ENCODE peak calls at places on chromosomes 11 and 22, in six cellular contexts. One of them, this sample, is unnamed.

GRCh38 chr11:28114731-28115130 is 6.5 kb downstream of the METTL15 start:
- DNase-seq in activated CD8-positive, alpha-beta memory T cell treated with anti-CD3 and anti-CD28 coated beads for 48 hours: no peak
- DNase-seq in NCI-H1092 treated with DMSO at 0.1 percent for 48 hours: no peak
- DNase-seq in SW480: no peak
- DNase-seq in pulmonary artery endothelial cell: no peak
- DNase-seq in brain microvascular endothelial cell: no peak
- DNase-seq in this sample: no peak

GRCh38 chr11:1825785-1826451 is 8.9 kb upstream of the SYT8 start:
- DNase-seq in activated CD8-positive, alpha-beta memory T cell treated with anti-CD3 and anti-CD28 coated beads for 48 hours: no peak
- DNase-seq in NCI-H1092 treated with DMSO at 0.1 percent for 48 hours: no peak
- DNase-seq in SW480: no peak
- DNase-seq in pulmonary artery endothelial cell: no peak
- DNase-seq in brain microvascular endothelial cell: no peak
- DNase-seq in this sample: no peak

GRCh38 chr11:119236490-119236889 is 30.4 kb downstream of the CBL start:
- DNase-seq in activated CD8-positive, alpha-beta memory T cell treated with anti-CD3 and anti-CD28 coated beads for 48 hours: no peak
- DNase-seq in NCI-H1092 treated with DMSO at 0.1 percent for 48 hours: no peak
- DNase-seq in SW480: no peak
- DNase-seq in pulmonary artery endothelial cell: no peak
- DNase-seq in brain microvascular endothelial cell: no peak
- DNase-seq in this sample: no peak

GRCh38 chr11:60563553-60564235 is 48.5 kb downstream of the MS4A13 start:
- DNase-seq in activated CD8-positive, alpha-beta memory T cell treated with anti-CD3 and anti-CD28 coated beads for 48 hours: no peak
- DNase-seq in NCI-H1092 treated with DMSO at 0.1 percent for 48 hours: no peak
- DNase-seq in SW480: no peak
- DNase-seq in pulmonary artery endothelial cell: no peak
- DNase-seq in brain microvascular endothelial cell: no peak
- DNase-seq in this sample: no peak

GRCh38 chr11:124167852-124168251 is 15.3 kb upstream of the OR10D3 start:
- DNase-seq in activated CD8-positive, alpha-beta memory T cell treated with anti-CD3 and anti-CD28 coated beads for 48 hours: no peak
- DNase-seq in NCI-H1092 treated with DMSO at 0.1 percent for 48 hours: no peak
- DNase-seq in SW480: no peak
- DNase-seq in pulmonary artery endothelial cell: no peak
- DNase-seq in brain microvascular endothelial cell: no peak
- DNase-seq in this sample: no peak

GRCh38 chr11:73647459-73648100 is 1.2 kb downstream of the PLEKHB1 start:
- DNase-seq in activated CD8-positive, alpha-beta memory T cell treated with anti-CD3 and anti-CD28 coated beads for 48 hours: peak
- DNase-seq in NCI-H1092 treated with DMSO at 0.1 percent for 48 hours: peak
- DNase-seq in SW480: peak
- DNase-seq in pulmonary artery endothelial cell: peak
- DNase-seq in brain microvascular endothelial cell: peak
- DNase-seq in this sample: peak

GRCh38 chr22:22045576-22046335 is 63.2 kb upstream of the TOP3B start:
- DNase-seq in activated CD8-positive, alpha-beta memory T cell treated with anti-CD3 and anti-CD28 coated beads for 48 hours: no peak
- DNase-seq in NCI-H1092 treated with DMSO at 0.1 percent for 48 hours: peak
- DNase-seq in SW480: no peak
- DNase-seq in pulmonary artery endothelial cell: no peak
- DNase-seq in brain microvascular endothelial cell: no peak
- DNase-seq in this sample: no peak

GRCh38 chr11:120900642-120901041 is 123.3 kb upstream of the TBCEL start:
- DNase-seq in activated CD8-positive, alpha-beta memory T cell treated with anti-CD3 and anti-CD28 coated beads for 48 hours: no peak
- DNase-seq in NCI-H1092 treated with DMSO at 0.1 percent for 48 hours: no peak
- DNase-seq in SW480: no peak
- DNase-seq in pulmonary artery endothelial cell: no peak
- DNase-seq in brain microvascular endothelial cell: peak
- DNase-seq in this sample: no peak

GRCh38 chr11:67056640-67057409 is at the start of gene RHOD:
- DNase-seq in activated CD8-positive, alpha-beta memory T cell treated with anti-CD3 and anti-CD28 coated beads for 48 hours: no peak
- DNase-seq in NCI-H1092 treated with DMSO at 0.1 percent for 48 hours: no peak
- DNase-seq in SW480: peak
- DNase-seq in pulmonary artery endothelial cell: no peak
- DNase-seq in brain microvascular endothelial cell: no peak
- DNase-seq in this sample: peak

GRCh38 chr22:47188337-47189055 is 426.0 kb downstream of the TBC1D22A start:
- DNase-seq in activated CD8-positive, alpha-beta memory T cell treated with anti-CD3 and anti-CD28 coated beads for 48 hours: no peak
- DNase-seq in NCI-H1092 treated with DMSO at 0.1 percent for 48 hours: peak
- DNase-seq in SW480: peak
- DNase-seq in pulmonary artery endothelial cell: no peak
- DNase-seq in brain microvascular endothelial cell: no peak
- DNase-seq in this sample: no peak

GRCh38 chr11:17244046-17244445 is 32.5 kb upstream of the NUCB2 start:
- DNase-seq in activated CD8-positive, alpha-beta memory T cell treated with anti-CD3 and anti-CD28 coated beads for 48 hours: no peak
- DNase-seq in NCI-H1092 treated with DMSO at 0.1 percent for 48 hours: no peak
- DNase-seq in SW480: no peak
- DNase-seq in pulmonary artery endothelial cell: no peak
- DNase-seq in brain microvascular endothelial cell: no peak
- DNase-seq in this sample: no peak

GRCh38 chr11:34650528-34650927 is 29.6 kb downstream of the EHF start:
- DNase-seq in activated CD8-positive, alpha-beta memory T cell treated with anti-CD3 and anti-CD28 coated beads for 48 hours: peak
- DNase-seq in NCI-H1092 treated with DMSO at 0.1 percent for 48 hours: no peak
- DNase-seq in SW480: no peak
- DNase-seq in pulmonary artery endothelial cell: no peak
- DNase-seq in brain microvascular endothelial cell: no peak
- DNase-seq in this sample: no peak

GRCh38 chr11:117786099-117786870 is 10.7 kb downstream of the DSCAML1 start:
- DNase-seq in activated CD8-positive, alpha-beta memory T cell treated with anti-CD3 and anti-CD28 coated beads for 48 hours: no peak
- DNase-seq in NCI-H1092 treated with DMSO at 0.1 percent for 48 hours: no peak
- DNase-seq in SW480: peak
- DNase-seq in pulmonary artery endothelial cell: no peak
- DNase-seq in brain microvascular endothelial cell: no peak
- DNase-seq in this sample: no peak

This sample was measured in AG08396.